ENCODE peak calls at places on chromosomes 4 and X, in ten cellular contexts. A, T, K, Q, P, R, Z, U, V and W are unnamed samples.

GRCh38 chrX:131979116-131979515 is 44.0 kb upstream of the STK26 start:
- DNase-seq in A (no peak), T (no peak), K (no peak), Q (no peak), P (no peak), R (no peak), Z (no peak), U (no peak), V (no peak), W (no peak)

GRCh38 chrX:129000018-129000417 is 523.3 kb downstream of the SMARCA1 start:
- DNase-seq in A (no peak), T (no peak), K (no peak), Q (no peak), P (no peak), R (no peak), Z (no peak), U (no peak), V (no peak), W (no peak)

GRCh38 chrX:48800574-48801280 is 1.1 kb upstream of the HDAC6 start:
- DNase-seq in A (no peak), T (no peak), K (no peak), Q (no peak), P (no peak), R (no peak), Z (no peak), U (no peak), V (no peak), W (no peak)

GRCh38 chr4:145939241-145939640 is 618 bp upstream of the ZNF827 start:
- DNase-seq in A (no peak), T (no peak), K (no peak), Q (no peak), P (no peak), R (no peak), Z (no peak), U (peak; percentile 26), V (peak; percentile 7), W (no peak)

GRCh38 chr4:2378408-2378807 is 40.0 kb downstream of the ZFYVE28 start:
- DNase-seq in A (no peak), T (no peak), K (no peak), Q (no peak), P (no peak), R (no peak), Z (no peak), U (no peak), V (no peak), W (no peak)

GRCh38 chrX:2694868-2695267 is 3.8 kb downstream of the CD99 start:
- DNase-seq in A (no peak), T (no peak), K (no peak), Q (no peak), P (no peak), R (no peak), Z (no peak), U (no peak), V (no peak), W (no peak)

GRCh38 chr4:8850074-8850829 is 21.4 kb downstream of the HMX1 start:
- DNase-seq in A (no peak), T (no peak), K (peak; percentile 14), Q (no peak), P (no peak), R (no peak), Z (no peak), U (no peak), V (no peak), W (no peak)

GRCh38 chr4:67019670-67020069 is 525.6 kb downstream of the CENPC start:
- DNase-seq in A (no peak), T (no peak), K (no peak), Q (no peak), P (no peak), R (no peak), Z (no peak), U (no peak), V (no peak), W (no peak)

GRCh38 chrX:8987672-8988250 is 46.2 kb downstream of the FAM9B start:
- DNase-seq in A (no peak), T (no peak), K (no peak), Q (no peak), P (no peak), R (no peak), Z (no peak), U (no peak), V (no peak), W (no peak)

GRCh38 chr4:102511830-102512605 is 10.9 kb downstream of the NFKB1 start:
- DNase-seq in A (no peak), T (no peak), K (no peak), Q (no peak), P (no peak), R (no peak), Z (no peak), U (no peak), V (no peak), W (no peak)

GRCh38 chr4:76251448-76252270 is at the start of gene FAM47E:
- DNase-seq in A (no peak), T (peak; percentile 63), K (peak; percentile 91), Q (peak; percentile 76), P (peak; percentile 67), R (no peak), Z (peak; percentile 58), U (peak; percentile 6), V (peak; percentile 87), W (peak; percentile 46)

GRCh38 chr4:77600521-77601451 is 4.8 kb upstream of the CXCL13 start:
- DNase-seq in A (no peak), T (peak; percentile 36), K (no peak), Q (peak; percentile 13), P (no peak), R (no peak), Z (peak; percentile 41), U (peak; percentile 29), V (peak; percentile 63), W (peak; percentile 45)

GRCh38 chrX:149392896-149393295 is 112.2 kb downstream of the IDS start:
- DNase-seq in A (no peak), T (no peak), K (no peak), Q (no peak), P (no peak), R (no peak), Z (no peak), U (no peak), V (no peak), W (no peak)

GRCh38 chr4:186946140-186946539 is 222.5 kb upstream of the FAT1 start:
- DNase-seq in A (no peak), T (no peak), K (no peak), Q (no peak), P (no peak), R (no peak), Z (no peak), U (no peak), V (no peak), W (no peak)

GRCh38 chr4:16227462-16227868 is 1.2 kb upstream of the TAPT1 start:
- DNase-seq in A (no peak), T (no peak), K (no peak), Q (peak; percentile 10), P (peak; percentile 29), R (no peak), Z (no peak), U (peak; percentile 30), V (peak; percentile 59), W (no peak)

GRCh38 chrX:23907106-23907495 is 637 bp downstream of the APOO start:
- DNase-seq in A (no peak), T (no peak), K (peak; percentile 14), Q (no peak), P (no peak), R (no peak), Z (no peak), U (no peak), V (peak; percentile 54), W (no peak)

GRCh38 chrX:21384178-21384577 is 10.0 kb downstream of the CNKSR2 start:
- DNase-seq in A (no peak), T (no peak), K (no peak), Q (no peak), P (no peak), R (no peak), Z (no peak), U (no peak), V (no peak), W (no peak)

GRCh38 chrX:21383546-21383945 is 9.3 kb downstream of the CNKSR2 start:
- DNase-seq in A (no peak), T (no peak), K (no peak), Q (no peak), P (no peak), R (no peak), Z (no peak), U (no peak), V (no peak), W (no peak)

GRCh38 chrX:21382715-21383114 is 8.5 kb downstream of the CNKSR2 start:
- DNase-seq in A (no peak), T (no peak), K (no peak), Q (no peak), P (no peak), R (no peak), Z (no peak), U (no peak), V (no peak), W (no peak)
- TF ChIP-seq CTCF in A (no peak), T (no peak), K (peak; percentile 39), Q (peak; percentile 61), P (no peak), R (peak; percentile 23), Z (no peak), U (no peak), V (peak; percentile 5), W (no peak)

GRCh38 chr4:36399762-36400353 is 118.4 kb downstream of the DTHD1 start:
- DNase-seq in A (no peak), T (no peak), K (no peak), Q (no peak), P (no peak), R (no peak), Z (peak; percentile 36), U (no peak), V (peak; percentile 37), W (peak; percentile 24)
- TF ChIP-seq CTCF in A (no peak), T (peak; percentile 67), K (peak; percentile 61), Q (peak; percentile 70), P (peak; percentile 68), R (no peak), Z (peak; percentile 50), U (no peak), V (peak; percentile 31), W (peak; percentile 86)

GRCh38 chr4:94332983-94333590 is 9.5 kb downstream of the HPGDS start:
- DNase-seq in A (no peak), T (no peak), K (no peak), Q (no peak), P (no peak), R (no peak), Z (no peak), U (no peak), V (peak; percentile 36), W (no peak)
- TF ChIP-seq CTCF in A (peak; percentile 19), T (no peak), K (no peak), Q (peak; percentile 34), P (no peak), R (peak; percentile 44), Z (no peak), U (peak; percentile 25), V (peak; percentile 43), W (no peak)

DNA sequence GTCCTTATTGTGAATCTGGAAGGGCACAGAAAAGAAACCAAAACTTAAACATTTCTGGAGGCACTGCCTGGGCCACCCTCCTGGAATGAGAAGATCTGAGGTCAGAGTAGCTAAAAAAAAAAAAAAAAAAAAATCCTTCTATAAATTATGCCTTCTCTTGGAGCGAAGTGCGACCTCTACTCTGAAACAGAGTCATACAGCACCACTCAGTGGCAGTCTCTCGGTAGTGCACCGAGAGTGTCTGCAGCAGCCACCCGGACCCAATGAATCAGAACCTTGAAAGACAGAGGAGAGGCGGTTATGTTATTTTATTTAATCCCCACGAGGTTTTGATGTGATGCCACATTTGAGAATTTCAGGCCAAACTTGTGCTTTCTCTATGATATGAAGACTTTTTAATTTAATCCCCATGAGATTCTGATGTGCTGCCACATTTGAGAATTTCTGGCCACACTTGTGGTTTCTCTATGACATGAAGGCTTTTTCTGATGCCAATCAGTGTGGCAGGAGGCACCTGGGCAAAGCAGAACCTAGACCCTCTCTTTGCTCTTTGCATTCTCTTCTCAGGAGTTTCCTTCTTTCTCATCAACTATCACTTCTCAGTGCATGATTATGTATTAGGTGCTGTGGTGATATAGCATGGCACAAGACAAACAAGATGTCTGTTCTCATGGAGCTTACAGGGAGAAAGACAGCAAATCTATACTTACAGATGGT is 5.6 kb upstream of the CT47C1 start:
- DNase-seq in A (no peak), T (peak; percentile 25), K (peak; percentile 57), Q (peak; percentile 21), P (peak; percentile 35), R (peak; percentile 16), Z (peak; percentile 32), U (peak; percentile 49), V (peak; percentile 55), W (peak; percentile 45)
- TF ChIP-seq CTCF in A (peak; percentile 49), T (no peak), K (peak; percentile 59), Q (peak; percentile 62), P (no peak), R (peak; percentile 72), Z (peak; percentile 19), U (peak; percentile 70), V (peak; percentile 63), W (peak; percentile 59)